ENCODE peak calls at places on chromosomes 12 and 14, in four cellular contexts. K is HCT116, G is K562, S is GM12878. P is an unnamed sample. For H3K4me1, the result is how much of the 10 kb centered on the place peaks cover.

GRCh38 chr12:46786774-46787173 is 39.0 kb downstream of the SLC38A4 start:
- DNase-seq in K (no peak), G (no peak), S (no peak), P (no peak)

GRCh38 chr12:122820838-122821271 is 14.4 kb upstream of the HIP1R start:
- DNase-seq in G (no peak), S (no peak), K (no peak), P (no peak)

GRCh38 chr12:41442905-41443304 is 254.8 kb downstream of the PDZRN4 start:
- DNase-seq in G (no peak), S (no peak), K (no peak), P (no peak)

GRCh38 chr12:10807186-10807585 is at the start of gene TAS2R8:
- DNase-seq in K (no peak), G (no peak), S (no peak), P (no peak)

GRCh38 chr12:47231456-47231855 is 151.7 kb upstream of the AMIGO2 start:
- DNase-seq in K (no peak), S (no peak), G (no peak), P (no peak)

GRCh38 chr14:33307691-33308369 is 369.2 kb downstream of the NPAS3 start:
- DNase-seq in G (no peak), S (no peak), K (no peak), P (no peak)

GRCh38 chr14:74135386-74135785 is 50.6 kb downstream of the LIN52 start:
- DNase-seq in G (no peak), S (no peak), K (no peak), P (no peak)

GRCh38 chr14:90642239-90642717 is 174.0 kb downstream of the TTC7B start:
- DNase-seq in K (no peak), S (no peak), G (no peak), P (no peak)

GRCh38 chr12:27024291-27024690 is 1.9 kb downstream of the MED21 start:
- DNase-seq in K (no peak), S (no peak), G (no peak), P (no peak)

GRCh38 chr14:96741151-96741977 is 55.8 kb upstream of the VRK1 start:
- DNase-seq in S (no peak), K (no peak), G (peak), P (peak)

GRCh38 chr12:95385246-95385645 is 88.7 kb upstream of the METAP2 start:
- DNase-seq in G (peak), K (no peak), S (no peak), P (no peak)

GRCh38 chr14:95498622-95499353 is 17.7 kb downstream of the SYNE3 start:
- DNase-seq in K (no peak), S (no peak), G (no peak), P (no peak)

GRCh38 chr12:63889236-63889635 is 44.7 kb downstream of the SRGAP1 start:
- DNase-seq in G (no peak), K (no peak), S (no peak), P (no peak)

GRCh38 chr14:94376108-94376975 is 12.1 kb downstream of the SERPINA1 start:
- DNase-seq in G (no peak), S (no peak), K (no peak), P (no peak)

GRCh38 chr12:27451416-27451815 is 4.9 kb downstream of the SMCO2 start:
- DNase-seq in G (no peak), S (no peak), K (no peak), P (no peak)

GRCh38 chr12:50441763-50442162 is 41.1 kb downstream of the LARP4 start:
- DNase-seq in G (no peak), K (no peak), S (no peak), P (no peak)

GRCh38 chr12:113224955-113225354 is 3.7 kb downstream of the TPCN1 start:
- DNase-seq in S (no peak), G (no peak), K (no peak), P (no peak)

GRCh38 chr12:105321125-105321524 is 9.4 kb upstream of the C12orf75 start:
- DNase-seq in G (no peak), K (no peak), S (no peak), P (no peak)

GRCh38 chr14:95320076-95320895 is 578 bp upstream of the CLMN start:
- DNase-seq in K (no peak), G (no peak), S (no peak), P (no peak)

GRCh38 chr12:114949081-114949480 is 265.1 kb upstream of the TBX3 start:
- DNase-seq in S (no peak), G (no peak), K (no peak), P (no peak)

GRCh38 chr14:32985881-32986280 is 47.2 kb downstream of the NPAS3 start:
- DNase-seq in S (no peak), K (no peak), G (no peak), P (no peak)

GRCh38 chr12:3187846-3188755 is 110.9 kb downstream of the TSPAN9 start:
- DNase-seq in K (no peak), G (no peak), S (no peak), P (no peak)

GRCh38 chr12:74897425-74898211 is 312.0 kb downstream of the KCNC2 start:
- DNase-seq in G (no peak), S (no peak), K (no peak), P (no peak)

GRCh38 chr12:108302471-108303311 is 36.4 kb downstream of the CMKLR1 start:
- DNase-seq in G (no peak), K (no peak), S (no peak), P (peak)

GRCh38 chr12:68784015-68784414 is 24.0 kb upstream of the MDM2 start:
- DNase-seq in G (no peak), K (no peak), S (no peak), P (no peak)

GRCh38 chr14:94110552-94111181 is at the start of gene IFI27:
- DNase-seq in G (peak), S (no peak), K (no peak), P (no peak)

GRCh38 chr12:92357584-92358261 is 212.1 kb upstream of the BTG1 start:
- DNase-seq in G (peak), K (no peak), S (no peak), P (no peak)

GRCh38 chr14:31926123-31926522 is 151.0 kb upstream of the ARHGAP5 start:
- DNase-seq in K (peak), G (peak), S (no peak), P (no peak)

GRCh38 chr12:108033091-108033490 is 96.0 kb upstream of the WSCD2 start:
- DNase-seq in K (no peak), S (no peak), G (no peak), P (peak)

GRCh38 chr12:115341442-115341841 is 657.5 kb upstream of the TBX3 start:
- DNase-seq in S (no peak), G (no peak), K (peak), P (no peak)

GRCh38 chr12:104890463-104891096 is 67.5 kb downstream of the SLC41A2 start:
- DNase-seq in G (no peak), K (no peak), S (no peak), P (no peak)

GRCh38 chr12:82993610-82994009 is 306.9 kb downstream of the TMTC2 start:
- DNase-seq in S (no peak), G (no peak), K (no peak), P (no peak)

GRCh38 chr12:50251619-50252300 is 31.6 kb downstream of the LIMA1 start:
- DNase-seq in S (no peak), G (no peak), K (no peak), P (no peak)

GRCh38 chr12:114684098-114684869 is at the start of gene TBX3:
- DNase-seq in S (no peak), K (peak), G (peak), P (peak)

GRCh38 chr12:79250186-79250585 is 385.6 kb downstream of the SYT1 start:
- DNase-seq in G (no peak), K (no peak), S (no peak), P (no peak)

GRCh38 chr14:50335989-50336391 is 23.9 kb downstream of the DMAC2L start:
- DNase-seq in K (no peak), G (peak), S (no peak), P (no peak)

GRCh38 chr12:49552014-49552413 is 13.2 kb downstream of the KCNH3 start:
- DNase-seq in G (no peak), K (no peak), S (no peak), P (no peak)

GRCh38 chr12:94046626-94047410 is 101.6 kb upstream of the PLXNC1 start:
- DNase-seq in K (no peak), G (no peak), S (no peak), P (no peak)

GRCh38 chr12:130655881-130656280 is 60.2 kb downstream of the RIMBP2 start:
- DNase-seq in G (no peak), K (no peak), S (no peak), P (no peak)

GRCh38 chr12:130656411-130656810 is 59.7 kb downstream of the RIMBP2 start:
- DNase-seq in S (no peak), G (no peak), K (no peak), P (no peak)

GRCh38 chr12:130661059-130661458 is 55.0 kb downstream of the RIMBP2 start:
- DNase-seq in K (no peak), S (no peak), G (no peak), P (no peak)

GRCh38 chr12:130658561-130658960 is 57.5 kb downstream of the RIMBP2 start:
- DNase-seq in S (no peak), K (no peak), G (no peak), P (no peak)

GRCh38 chr12:130658106-130658505 is 58.0 kb downstream of the RIMBP2 start:
- DNase-seq in S (no peak), K (no peak), G (no peak), P (no peak)
- H3K4me1 ChIP-seq in S (under half), K (under half), G (under half), P (under half)

GRCh38 chr14:52348796-52349195 is 34.7 kb downstream of the PTGER2 start:
- DNase-seq in K (no peak), S (no peak), G (no peak), P (no peak)
- H3K4me2 ChIP-seq in K (no peak), S (no peak), G (no peak), P (no peak)

DNA sequence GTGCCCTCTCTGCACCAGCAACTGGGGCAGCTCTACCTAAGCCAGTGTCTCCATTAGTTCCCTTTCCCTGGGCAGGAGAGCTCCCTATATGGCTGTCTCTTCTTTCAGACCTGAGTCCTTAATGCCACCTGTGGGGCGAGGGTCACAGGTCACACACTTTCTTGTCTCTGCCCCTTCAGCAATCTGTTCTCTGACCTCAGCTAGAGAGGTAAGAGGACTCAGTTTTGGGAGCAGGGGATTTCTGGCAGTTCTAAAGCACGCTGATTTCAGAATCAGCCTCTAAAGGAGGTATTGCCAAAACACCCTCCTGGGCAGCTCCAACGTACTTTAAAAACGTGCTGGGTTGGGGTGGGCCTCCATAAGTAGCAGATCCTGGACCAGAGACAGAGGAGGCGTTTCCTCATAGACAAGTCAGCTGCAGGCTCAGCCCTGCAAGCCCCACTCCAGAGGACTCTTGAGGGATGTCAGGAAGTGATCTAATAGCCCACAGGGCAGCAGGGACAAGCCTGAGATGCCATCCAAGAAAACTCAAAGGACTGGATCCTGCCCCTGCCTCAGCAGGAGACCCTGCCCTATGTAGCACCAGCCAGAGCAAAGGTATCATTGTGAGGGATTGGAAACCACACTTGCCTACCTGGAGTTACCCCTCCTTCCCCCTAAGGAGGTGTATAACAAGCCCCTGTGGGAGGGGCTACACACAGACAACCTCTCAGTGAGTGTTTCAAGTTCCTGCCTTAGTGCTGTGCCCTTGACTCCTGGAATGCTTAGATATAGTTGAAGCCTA is 8.6 kb downstream of the CTDSP2 start:
- DNase-seq in S (no peak), K (no peak), G (peak), P (no peak)
- TF ChIP-seq ATF3 in S (no peak), K (no peak), G (no peak), P (no peak)

GRCh38 chr14:104752338-104752734 is 611 bp upstream of the SIVA1 start:
- DNase-seq in K (no peak), G (no peak), S (no peak), P (no peak)
- H3K4me1 ChIP-seq in K (under half), G (under half), S (under half), P (under half)

GRCh38 chr14:70354204-70354603 is 5.3 kb downstream of the COX16 start:
- DNase-seq in S (no peak), G (no peak), K (no peak), P (no peak)

GRCh38 chr14:70359076-70359424 is 433 bp downstream of the COX16 start:
- DNase-seq in K (no peak), S (no peak), G (no peak), P (no peak)

GRCh38 chr14:70358631-70359030 is 852 bp downstream of the COX16 start:
- DNase-seq in G (peak), K (no peak), S (no peak), P (no peak)

GRCh38 chr14:70357557-70357956 is 1.9 kb downstream of the COX16 start:
- DNase-seq in K (no peak), G (no peak), S (no peak), P (no peak)

DNA sequence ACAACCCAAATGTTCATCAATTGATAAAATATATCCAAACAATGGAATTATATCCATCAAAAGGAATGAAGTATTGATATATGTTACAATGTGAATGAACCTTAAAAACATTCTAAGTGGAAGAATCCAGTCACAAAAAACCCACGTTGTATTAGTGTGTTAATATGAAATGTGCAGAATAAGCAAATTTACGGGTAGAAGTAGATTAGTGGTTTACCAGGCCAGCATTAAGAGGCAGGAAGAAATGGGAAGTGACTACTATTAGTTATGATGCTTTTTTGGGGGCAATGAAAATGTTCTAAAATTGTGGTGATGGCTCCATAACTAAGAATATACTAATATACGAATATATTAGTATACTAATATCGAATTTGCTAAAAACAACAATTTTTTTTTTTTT is 1.5 kb downstream of the COX16 start:
- DNase-seq in K (no peak), S (no peak), G (no peak), P (no peak)
- H3K4me2 ChIP-seq in K (peak), S (peak), G (no peak), P (peak)

DNA sequence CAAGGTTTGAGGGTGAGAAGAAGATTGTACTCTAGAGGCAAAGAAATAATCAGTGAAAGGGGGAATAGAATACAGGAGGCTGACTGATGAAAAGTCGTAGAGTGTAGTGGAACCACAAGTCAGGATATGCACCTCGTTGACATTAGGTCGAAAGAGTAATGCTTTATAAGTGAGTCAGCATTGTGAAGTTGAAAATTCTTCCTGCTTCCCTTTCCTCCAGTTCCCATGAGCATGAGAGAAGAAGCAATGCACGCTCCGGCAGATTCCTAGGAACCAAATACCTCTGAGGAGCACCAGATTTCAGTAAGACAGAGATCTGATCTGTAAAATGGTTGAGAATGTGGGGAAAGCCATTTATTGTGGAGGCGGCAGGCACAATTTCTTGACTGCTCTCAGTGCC is 16.5 kb downstream of the CCER1 start:
- DNase-seq in S (no peak), G (no peak), K (no peak), P (no peak)
- TF ChIP-seq ATF3 in S (no peak), G (no peak), K (no peak), P (no peak)

DNA sequence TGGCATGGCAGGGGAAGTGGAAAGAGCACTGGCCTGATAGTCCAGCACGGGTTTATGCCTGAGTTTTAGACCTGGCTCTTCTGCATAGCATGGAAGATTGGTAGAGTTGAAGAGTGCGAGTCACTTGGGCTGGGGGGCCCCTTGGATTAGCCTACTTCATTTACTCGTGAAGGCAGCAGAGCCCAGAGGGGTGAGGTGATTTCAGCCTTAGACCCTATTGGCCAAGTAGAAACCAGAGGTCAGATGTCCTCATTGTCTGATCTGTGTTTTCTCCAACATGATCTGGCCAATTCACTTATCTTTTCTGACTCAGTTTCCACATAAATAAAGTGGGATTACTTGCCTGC is 1.9 kb downstream of the PLEKHG3 start:
- DNase-seq in S (no peak), K (no peak), G (no peak), P (no peak)
- H3K4me1 ChIP-seq in S (under half), K (half or more), G (under half), P (under half)

DNA sequence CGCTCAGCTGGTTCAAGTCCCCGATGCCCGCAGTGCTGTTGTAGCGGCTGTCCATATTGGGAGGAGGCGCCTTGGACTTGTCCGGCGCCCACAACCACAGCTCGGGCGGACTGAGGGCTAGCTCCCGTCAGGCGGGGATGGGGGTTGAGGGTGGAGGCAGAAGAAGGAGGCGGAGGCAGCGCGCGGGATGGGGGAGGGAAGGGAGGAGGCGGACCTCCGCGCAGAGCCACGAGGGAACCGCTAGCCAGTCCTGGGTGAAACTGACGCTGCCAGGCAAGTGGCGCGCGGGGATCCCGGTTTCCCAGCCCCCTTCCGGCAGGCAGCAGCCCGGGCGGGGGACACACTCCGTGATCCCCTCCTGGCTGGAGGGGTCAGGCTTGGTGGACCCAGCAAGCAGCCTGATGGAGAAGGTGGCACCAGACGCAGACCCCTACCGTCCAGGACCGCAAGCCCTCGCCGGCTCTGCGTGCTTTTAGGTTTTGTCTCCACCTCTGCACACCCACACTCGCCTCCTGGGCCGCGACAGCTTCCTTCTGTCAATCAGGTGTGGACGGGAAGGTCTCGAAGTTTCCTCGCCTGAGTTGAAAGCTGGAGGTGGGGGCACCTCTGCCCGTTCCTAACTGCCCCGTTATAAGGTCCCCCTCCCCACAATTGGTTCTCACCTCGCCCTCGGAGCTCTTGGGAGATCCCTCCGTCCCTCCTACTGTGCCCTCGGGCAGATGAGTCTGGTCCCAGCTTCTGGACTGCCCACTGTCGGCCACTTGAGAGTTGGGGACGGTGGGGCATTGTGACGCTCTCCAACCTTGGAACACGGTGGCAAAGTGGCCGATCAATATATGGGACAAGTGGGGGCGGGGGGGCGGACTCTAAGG is at the start of gene CPNE8:
- DNase-seq in K (peak), S (peak), G (peak), P (no peak)
- H3K4me2 ChIP-seq in K (peak), S (peak), G (peak), P (peak)

P was measured in H1.